ENCODE peak calls at places on chromosome 12, in six cellular contexts. One of them, this sample, is unnamed.

GRCh38 chr12:119711693-119712092 is 43.8 kb downstream of the PRKAB1 start:
- DNase-seq in K562: no peak
- DNase-seq in HCT116: no peak
- DNase-seq in H1: no peak
- DNase-seq in HepG2: no peak
- DNase-seq in GM12878: no peak
- DNase-seq in this sample: no peak

GRCh38 chr12:80101126-80101525 is 1.8 kb downstream of the OTOGL start:
- DNase-seq in GM12878: no peak
- DNase-seq in H1: no peak
- DNase-seq in HCT116: no peak
- DNase-seq in K562: no peak
- DNase-seq in HepG2: no peak
- DNase-seq in this sample: no peak

GRCh38 chr12:6228535-6229223 is 28.5 kb downstream of the CD9 start:
- DNase-seq in HCT116: no peak
- DNase-seq in GM12878: no peak
- DNase-seq in K562: no peak
- DNase-seq in HepG2: no peak
- DNase-seq in H1: no peak
- DNase-seq in this sample: no peak

GRCh38 chr12:64685605-64686004 is 73.6 kb downstream of the GNS start:
- DNase-seq in H1: no peak
- DNase-seq in K562: no peak
- DNase-seq in HepG2: no peak
- DNase-seq in GM12878: no peak
- DNase-seq in HCT116: no peak
- DNase-seq in this sample: no peak

GRCh38 chr12:79601908-79602307 is 88.9 kb downstream of the PAWR start:
- DNase-seq in H1: no peak
- DNase-seq in K562: no peak
- DNase-seq in GM12878: no peak
- DNase-seq in HCT116: no peak
- DNase-seq in HepG2: no peak
- DNase-seq in this sample: no peak

GRCh38 chr12:3452348-3452747 is 38.7 kb upstream of the PRMT8 start:
- DNase-seq in HepG2: no peak
- DNase-seq in H1: no peak
- DNase-seq in HCT116: no peak
- DNase-seq in GM12878: no peak
- DNase-seq in K562: no peak
- DNase-seq in this sample: no peak

GRCh38 chr12:131456301-131457027 is 254.4 kb upstream of the SFSWAP start:
- DNase-seq in HCT116: no peak
- DNase-seq in K562: no peak
- DNase-seq in GM12878: no peak
- DNase-seq in HepG2: no peak
- DNase-seq in H1: no peak
- DNase-seq in this sample: no peak

GRCh38 chr12:6767592-6768384 is 1.6 kb downstream of the PTMS start:
- DNase-seq in K562: no peak
- DNase-seq in GM12878: no peak
- DNase-seq in H1: no peak
- DNase-seq in HCT116: no peak
- DNase-seq in HepG2: peak; percentile 68
- DNase-seq in this sample: no peak

GRCh38 chr12:121501946-121502345 is 78.9 kb downstream of the KDM2B start:
- DNase-seq in HCT116: no peak
- DNase-seq in HepG2: no peak
- DNase-seq in K562: no peak
- DNase-seq in H1: no peak
- DNase-seq in GM12878: no peak
- DNase-seq in this sample: no peak

GRCh38 chr12:2265461-2266167 is 212.8 kb downstream of the CACNA1C start:
- DNase-seq in HepG2: no peak
- DNase-seq in GM12878: no peak
- DNase-seq in K562: no peak
- DNase-seq in HCT116: no peak
- DNase-seq in H1: no peak
- DNase-seq in this sample: no peak

GRCh38 chr12:3354586-3354985 is 136.4 kb upstream of the PRMT8 start:
- DNase-seq in GM12878: no peak
- DNase-seq in HCT116: no peak
- DNase-seq in H1: no peak
- DNase-seq in K562: no peak
- DNase-seq in HepG2: no peak
- DNase-seq in this sample: no peak

GRCh38 chr12:16046266-16046665 is 135.1 kb downstream of the DERA start:
- DNase-seq in K562: no peak
- DNase-seq in HepG2: no peak
- DNase-seq in H1: no peak
- DNase-seq in HCT116: no peak
- DNase-seq in GM12878: no peak
- DNase-seq in this sample: no peak

GRCh38 chr12:2876431-2877046 is 435 bp downstream of the FOXM1 start:
- DNase-seq in H1: no peak
- DNase-seq in HCT116: no peak
- DNase-seq in GM12878: no peak
- DNase-seq in K562: peak; percentile 47
- DNase-seq in HepG2: no peak
- DNase-seq in this sample: no peak

GRCh38 chr12:120117961-120118709 is 1.6 kb upstream of the RAB35 start:
- DNase-seq in HCT116: no peak
- DNase-seq in K562: peak; percentile 63
- DNase-seq in H1: no peak
- DNase-seq in GM12878: no peak
- DNase-seq in HepG2: peak; percentile 45
- DNase-seq in this sample: peak; percentile 54

GRCh38 chr12:96397756-96398421 is 2.4 kb downstream of the CDK17 start:
- DNase-seq in K562: no peak
- DNase-seq in H1: no peak
- DNase-seq in GM12878: no peak
- DNase-seq in HCT116: no peak
- DNase-seq in HepG2: no peak
- DNase-seq in this sample: no peak

GRCh38 chr12:44775916-44776315 is 100.2 kb downstream of the NELL2 start:
- DNase-seq in H1: no peak
- DNase-seq in K562: no peak
- DNase-seq in HCT116: no peak
- DNase-seq in HepG2: no peak
- DNase-seq in GM12878: no peak
- DNase-seq in this sample: no peak

GRCh38 chr12:81896771-81897170 is 137.6 kb upstream of the PPFIA2 start:
- DNase-seq in K562: no peak
- DNase-seq in HCT116: no peak
- DNase-seq in H1: no peak
- DNase-seq in HepG2: no peak
- DNase-seq in GM12878: no peak
- DNase-seq in this sample: peak; percentile 20

GRCh38 chr12:116891019-116891418 is 9.8 kb upstream of the HRK start:
- DNase-seq in HCT116: no peak
- DNase-seq in HepG2: no peak
- DNase-seq in GM12878: no peak
- DNase-seq in H1: no peak
- DNase-seq in K562: no peak
- DNase-seq in this sample: no peak

GRCh38 chr12:12600659-12601058 is 11.0 kb upstream of the CREBL2 start:
- DNase-seq in H1: no peak
- DNase-seq in GM12878: no peak
- DNase-seq in K562: no peak
- DNase-seq in HepG2: peak; percentile 24
- DNase-seq in HCT116: no peak
- DNase-seq in this sample: no peak

GRCh38 chr12:3483089-3483488 is 7.9 kb upstream of the PRMT8 start:
- DNase-seq in HepG2: no peak
- DNase-seq in H1: no peak
- DNase-seq in GM12878: no peak
- DNase-seq in HCT116: no peak
- DNase-seq in K562: no peak
- DNase-seq in this sample: no peak

GRCh38 chr12:75294797-75295196 is 35.3 kb downstream of the CAPS2 start:
- DNase-seq in HCT116: no peak
- DNase-seq in H1: no peak
- DNase-seq in K562: no peak
- DNase-seq in HepG2: no peak
- DNase-seq in GM12878: no peak
- DNase-seq in this sample: no peak

GRCh38 chr12:124055066-124055465 is 82.1 kb downstream of the ZNF664 start:
- DNase-seq in GM12878: no peak
- DNase-seq in HCT116: no peak
- DNase-seq in H1: no peak
- DNase-seq in HepG2: no peak
- DNase-seq in K562: no peak
- DNase-seq in this sample: no peak

GRCh38 chr12:52260351-52261210 is 13.9 kb upstream of the KRT86 start:
- DNase-seq in HepG2: no peak
- DNase-seq in H1: no peak
- DNase-seq in GM12878: no peak
- DNase-seq in K562: no peak
- DNase-seq in HCT116: no peak
- DNase-seq in this sample: no peak

GRCh38 chr12:50006266-50006665 is 19.0 kb downstream of the RACGAP1 start:
- DNase-seq in GM12878: no peak
- DNase-seq in K562: no peak
- DNase-seq in HepG2: no peak
- DNase-seq in H1: no peak
- DNase-seq in HCT116: no peak
- DNase-seq in this sample: no peak

GRCh38 chr12:119713551-119714031 is 45.7 kb downstream of the PRKAB1 start:
- DNase-seq in GM12878: no peak
- DNase-seq in HCT116: no peak
- DNase-seq in HepG2: no peak
- DNase-seq in H1: no peak
- DNase-seq in K562: no peak
- DNase-seq in this sample: no peak

GRCh38 chr12:29783773-29784666 is at the start of gene TMTC1:
- DNase-seq in GM12878: no peak
- DNase-seq in K562: no peak
- DNase-seq in HepG2: no peak
- DNase-seq in HCT116: no peak
- DNase-seq in H1: peak; percentile 87
- DNase-seq in this sample: peak; percentile 80
- TF ChIP-seq ATF3 in GM12878: no peak
- TF ChIP-seq ATF3 in K562: no peak
- TF ChIP-seq ATF3 in HepG2: no peak
- TF ChIP-seq ATF3 in HCT116: no peak
- TF ChIP-seq ATF3 in H1: no peak
- TF ChIP-seq ATF3 in this sample: no peak

GRCh38 chr12:84955298-84955697 is 42.7 kb upstream of the SLC6A15 start:
- DNase-seq in HepG2: no peak
- DNase-seq in GM12878: no peak
- DNase-seq in HCT116: no peak
- DNase-seq in K562: no peak
- DNase-seq in H1: no peak
- DNase-seq in this sample: no peak
- TF ChIP-seq ATF3 in HepG2: no peak
- TF ChIP-seq ATF3 in GM12878: no peak
- TF ChIP-seq ATF3 in HCT116: no peak
- TF ChIP-seq ATF3 in K562: no peak
- TF ChIP-seq ATF3 in H1: no peak
- TF ChIP-seq ATF3 in this sample: no peak

DNA sequence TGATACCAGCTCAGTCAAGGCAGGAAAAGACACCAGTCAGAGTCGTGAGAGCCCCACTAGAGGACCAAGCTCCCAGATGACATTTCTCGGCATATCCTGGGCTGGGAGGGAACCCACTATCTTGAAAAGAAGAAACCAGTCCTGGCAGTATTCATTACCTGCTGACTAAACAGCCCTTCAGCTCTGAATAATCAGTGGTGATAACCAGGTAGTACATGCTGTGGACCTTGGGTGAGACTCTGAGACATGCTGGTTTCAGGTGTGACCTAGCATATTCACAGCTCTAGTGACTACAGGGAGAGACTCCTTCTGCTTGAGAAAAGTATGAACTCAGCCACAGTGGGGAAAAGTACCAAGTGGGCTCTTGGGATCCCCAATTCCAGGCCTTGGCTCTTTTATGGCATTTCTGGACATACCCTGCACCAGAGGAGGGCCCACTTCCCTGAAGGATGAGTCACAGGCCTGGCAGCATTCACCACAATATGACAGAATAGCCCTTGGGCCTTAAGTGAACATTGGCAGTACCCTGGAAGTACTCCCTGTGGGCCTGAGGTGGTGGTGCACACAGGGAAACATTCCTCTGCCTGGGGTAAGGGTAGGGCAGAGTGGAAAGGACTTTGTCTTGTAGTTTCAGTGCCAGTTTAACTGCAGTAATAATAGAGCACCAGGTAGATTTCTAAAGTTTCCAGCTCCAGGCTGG is 82.6 kb upstream of the SLC38A4 start:
- DNase-seq in GM12878: no peak
- DNase-seq in HCT116: no peak
- DNase-seq in HepG2: no peak
- DNase-seq in H1: no peak
- DNase-seq in K562: no peak
- DNase-seq in this sample: no peak
- TF ChIP-seq ATF3 in GM12878: no peak
- TF ChIP-seq ATF3 in HCT116: no peak
- TF ChIP-seq ATF3 in HepG2: no peak
- TF ChIP-seq ATF3 in H1: no peak
- TF ChIP-seq ATF3 in K562: no peak
- TF ChIP-seq ATF3 in this sample: no peak

DNA sequence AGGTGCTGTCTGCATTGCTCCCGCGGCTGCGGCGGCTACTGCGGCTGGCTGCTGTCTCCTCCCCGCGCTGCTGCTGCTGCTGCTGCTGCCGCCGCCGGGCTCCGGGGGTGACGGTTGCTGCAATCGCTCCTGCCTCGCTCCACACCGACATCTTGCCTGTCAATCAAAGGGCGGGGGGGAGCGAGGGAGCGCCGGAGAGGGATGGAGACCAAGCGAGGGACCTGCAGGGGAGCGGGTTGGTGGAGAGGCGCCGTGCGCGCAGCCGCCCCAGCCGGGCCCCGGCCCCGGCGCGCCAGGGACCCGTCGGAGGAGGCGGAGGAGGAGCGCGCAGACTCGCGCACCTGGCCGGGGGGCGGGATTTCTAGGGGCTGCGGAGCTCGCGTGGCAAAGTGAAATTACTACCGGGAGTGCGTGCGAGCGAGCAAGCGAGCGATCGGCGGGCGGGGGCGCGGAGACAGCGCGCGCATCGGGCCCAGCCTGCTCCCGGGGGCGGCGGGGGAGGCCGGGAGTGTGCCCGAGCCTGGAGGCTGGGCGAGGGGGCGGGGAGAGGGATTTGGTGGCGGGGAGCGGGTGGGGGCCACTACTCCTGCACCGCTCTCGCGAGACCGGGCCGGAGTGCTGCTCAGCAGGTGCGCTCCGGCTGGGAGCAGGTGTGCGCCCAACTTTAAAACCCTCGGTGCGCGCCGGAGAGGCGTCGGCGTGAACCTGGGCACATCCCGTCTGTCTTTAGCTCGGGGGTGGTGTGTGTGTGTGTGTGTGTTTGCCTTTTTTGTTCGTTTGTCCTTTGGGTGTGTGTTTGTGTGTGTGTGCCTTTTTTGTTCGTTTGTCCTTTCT is at the start of gene KSR2:
- DNase-seq in HCT116: peak; percentile 81
- DNase-seq in K562: peak; percentile 18
- DNase-seq in GM12878: no peak
- DNase-seq in H1: peak; percentile 87
- DNase-seq in HepG2: peak; percentile 13
- DNase-seq in this sample: peak; percentile 90
- TF ChIP-seq ATF3 in HCT116: no peak
- TF ChIP-seq ATF3 in K562: no peak
- TF ChIP-seq ATF3 in GM12878: no peak
- TF ChIP-seq ATF3 in H1: no peak
- TF ChIP-seq ATF3 in HepG2: no peak
- TF ChIP-seq ATF3 in this sample: no peak

This sample was measured in WTC11.